ENCODE peak calls at places on chromosome 17, in four cellular contexts. D is A549, X is SK-N-SH, F is HepG2. G is an unnamed sample.

GRCh38 chr17:35449371-35449931 is 885 bp upstream of the SLFN13 start:
- DNase-seq in D (no peak), F (no peak), X (peak; percentile 11), G (no peak)

GRCh38 chr17:37064166-37064565 is 115.4 kb downstream of the AATF start:
- DNase-seq in X (peak; percentile 46), F (no peak), D (no peak), G (no peak)

GRCh38 chr17:18933102-18934058 is 18.6 kb upstream of the SLC5A10 start:
- DNase-seq in D (no peak), X (no peak), F (no peak), G (no peak)

GRCh38 chr17:7629939-7630571 is at the start of gene SHBG:
- DNase-seq in F (no peak), D (no peak), X (no peak), G (no peak)

GRCh38 chr17:41735744-41736143 is 1.3 kb upstream of the HAP1 start:
- DNase-seq in D (no peak), X (no peak), F (no peak), G (no peak)

GRCh38 chr17:4480929-4481898 is 17.5 kb upstream of the SPNS2 start:
- DNase-seq in X (no peak), D (no peak), F (no peak), G (no peak)

GRCh38 chr17:65941500-65941899 is 250.4 kb downstream of the CEP112 start:
- DNase-seq in F (no peak), X (no peak), D (no peak), G (no peak)

GRCh38 chr17:15409721-15410247 is 57.6 kb downstream of the CDRT4 start:
- DNase-seq in D (no peak), F (no peak), X (no peak), G (no peak)

GRCh38 chr17:31404028-31404949 is 12.8 kb downstream of the RAB11FIP4 start:
- DNase-seq in D (no peak), F (no peak), X (no peak), G (no peak)

GRCh38 chr17:4397840-4398239 is 31.4 kb upstream of the UBE2G1 start:
- DNase-seq in D (no peak), F (no peak), X (no peak), G (no peak)

GRCh38 chr17:3968017-3968416 is 3.8 kb upstream of the ATP2A3 start:
- DNase-seq in F (no peak), X (no peak), D (no peak), G (no peak)

GRCh38 chr17:61635913-61636432 is 45.0 kb upstream of the NACA2 start:
- DNase-seq in F (peak; percentile 62), D (no peak), X (peak; percentile 28), G (peak; percentile 35)

GRCh38 chr17:16406742-16407674 is 8.4 kb upstream of the TRPV2 start:
- DNase-seq in F (no peak), X (peak; percentile 88), D (peak; percentile 58), G (peak; percentile 43)

GRCh38 chr17:864315-864714 is 82.2 kb downstream of the MRM3 start:
- DNase-seq in X (peak; percentile 53), F (no peak), D (no peak), G (no peak)

GRCh38 chr17:18026408-18026776 is 12.6 kb downstream of the ATPAF2 start:
- DNase-seq in F (no peak), X (peak; percentile 68), D (no peak), G (no peak)

GRCh38 chr17:5419356-5419958 is at the start of gene NUP88:
- DNase-seq in D (peak; percentile 99), X (peak; percentile 96), F (peak; percentile 97), G (peak; percentile 94)

GRCh38 chr17:43713494-43714162 is 45.0 kb downstream of the SOST start:
- DNase-seq in D (peak; percentile 76), X (peak; percentile 88), F (no peak), G (no peak)

GRCh38 chr17:1785925-1786324 is 24.1 kb downstream of the SERPINF1 start:
- DNase-seq in D (no peak), X (no peak), F (no peak), G (no peak)

GRCh38 chr17:65730711-65731169 is 169.3 kb upstream of the AXIN2 start:
- DNase-seq in F (no peak), X (no peak), D (no peak), G (no peak)

GRCh38 chr17:39134878-39135277 is 16.6 kb downstream of the PLXDC1 start:
- DNase-seq in X (no peak), F (no peak), D (no peak), G (no peak)

GRCh38 chr17:45646288-45646988 is 137.7 kb upstream of the CRHR1 start:
- DNase-seq in F (peak; percentile 27), X (no peak), D (no peak), G (no peak)
- TF ChIP-seq PBX3 in F (no peak), X (no peak), D (no peak), G (no peak)

GRCh38 chr17:40399185-40399584 is 18.5 kb downstream of the TOP2A start:
- DNase-seq in F (peak; percentile 74), D (peak; percentile 67), X (peak; percentile 48), G (no peak)
- TF ChIP-seq PBX3 in F (no peak), D (no peak), X (no peak), G (no peak)

DNA sequence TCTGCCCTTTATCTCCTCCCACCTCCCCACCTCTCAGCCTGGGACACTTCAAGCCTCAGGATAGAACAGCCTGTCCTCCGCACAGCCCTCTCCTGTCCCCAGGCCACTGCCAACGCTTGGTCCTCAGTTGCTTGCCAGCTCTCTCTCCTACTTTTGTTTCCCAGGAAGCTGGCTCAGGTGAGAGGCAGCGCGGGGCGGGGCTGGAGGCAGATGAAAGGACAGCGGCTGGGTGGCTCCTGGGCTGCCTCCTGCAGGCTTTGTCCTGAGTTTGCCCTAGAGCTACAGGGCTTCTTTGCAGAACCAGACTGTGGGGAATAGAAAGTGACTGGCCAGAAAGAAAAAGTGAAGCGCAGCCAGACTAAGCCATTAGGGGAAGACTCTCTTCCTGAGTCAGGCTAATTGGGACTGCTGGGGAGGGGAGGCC is 48.2 kb upstream of the CDC42EP4 start:
- DNase-seq in X (peak; percentile 63), D (no peak), F (peak; percentile 72), G (no peak)
- TF ChIP-seq PBX3 in X (no peak), D (no peak), F (no peak), G (no peak)

DNA sequence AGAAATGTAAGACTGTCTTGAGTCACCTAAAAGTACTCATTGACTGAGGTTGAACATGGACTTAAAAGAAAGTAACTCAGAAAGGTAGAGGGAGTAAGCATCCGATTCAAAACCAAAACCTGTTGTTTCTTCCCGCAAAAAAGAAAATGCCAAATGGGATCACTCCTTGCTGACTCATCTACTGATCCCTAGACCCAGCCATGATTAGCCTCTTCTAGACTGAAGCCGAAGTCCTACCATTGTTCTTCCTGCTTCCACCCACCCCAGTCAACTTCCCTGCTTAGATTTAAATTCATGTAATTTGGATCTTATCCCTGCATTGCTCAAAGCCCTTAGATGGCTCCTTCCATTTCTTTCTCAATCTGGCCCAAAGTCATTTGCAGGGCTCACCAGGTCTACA is 760.5 kb upstream of the SOX9 start:
- DNase-seq in F (no peak), D (no peak), X (no peak), G (no peak)
- TF ChIP-seq PBX3 in F (no peak), D (no peak), X (no peak), G (no peak)

GRCh38 chr17:78862073-78863023 is 21.7 kb upstream of the USP36 start:
- DNase-seq in X (no peak), D (peak; percentile 87), F (peak; percentile 62), G (no peak)
- TF ChIP-seq PBX3 in X (peak; percentile 34), D (no peak), F (no peak), G (no peak)

GRCh38 chr17:50935201-50936124 is 69.3 kb upstream of the TOB1 start:
- DNase-seq in F (peak; percentile 63), X (no peak), D (peak; percentile 97), G (no peak)
- TF ChIP-seq PBX3 in F (no peak), X (no peak), D (peak; percentile 66), G (no peak)

DNA sequence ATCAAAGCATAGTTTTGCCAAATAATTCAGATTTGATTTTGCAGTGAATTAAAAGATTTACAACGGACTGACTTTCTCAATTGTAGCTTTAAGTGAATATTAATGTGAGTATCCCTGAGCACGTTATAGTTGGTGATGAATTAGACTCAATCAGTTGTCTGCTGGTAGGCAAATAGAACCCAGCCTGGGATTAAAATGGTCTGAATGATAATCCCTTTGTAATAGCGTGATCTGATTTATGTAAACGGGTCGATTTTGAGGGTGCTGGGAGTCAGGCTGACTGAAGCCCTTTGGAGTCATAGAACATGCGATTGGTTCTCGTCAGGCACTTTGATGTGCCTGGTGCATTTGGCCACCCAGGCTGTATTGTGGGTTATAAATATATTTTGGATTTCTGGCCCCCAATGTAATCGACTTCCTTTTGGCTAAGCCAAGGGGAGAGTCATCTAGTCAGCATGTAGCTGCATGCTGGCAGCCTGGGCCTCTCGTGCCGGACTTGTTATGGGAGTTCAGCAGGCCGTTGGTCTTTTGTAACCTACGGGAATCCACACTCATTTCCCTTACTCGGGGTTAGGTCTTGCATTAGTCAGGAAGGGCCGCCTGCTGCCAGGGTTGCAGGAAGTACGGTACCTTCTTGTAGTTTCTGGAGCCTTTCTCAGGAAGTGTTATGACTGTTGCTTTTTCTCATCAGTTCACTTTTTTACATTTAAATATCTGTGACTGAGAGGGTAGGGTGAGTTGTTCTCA is 5.4 kb downstream of the PGS1 start:
- DNase-seq in F (no peak), X (no peak), D (no peak), G (peak; percentile 74)
- TF ChIP-seq PBX3 in F (no peak), X (no peak), D (no peak), G (no peak)

DNA sequence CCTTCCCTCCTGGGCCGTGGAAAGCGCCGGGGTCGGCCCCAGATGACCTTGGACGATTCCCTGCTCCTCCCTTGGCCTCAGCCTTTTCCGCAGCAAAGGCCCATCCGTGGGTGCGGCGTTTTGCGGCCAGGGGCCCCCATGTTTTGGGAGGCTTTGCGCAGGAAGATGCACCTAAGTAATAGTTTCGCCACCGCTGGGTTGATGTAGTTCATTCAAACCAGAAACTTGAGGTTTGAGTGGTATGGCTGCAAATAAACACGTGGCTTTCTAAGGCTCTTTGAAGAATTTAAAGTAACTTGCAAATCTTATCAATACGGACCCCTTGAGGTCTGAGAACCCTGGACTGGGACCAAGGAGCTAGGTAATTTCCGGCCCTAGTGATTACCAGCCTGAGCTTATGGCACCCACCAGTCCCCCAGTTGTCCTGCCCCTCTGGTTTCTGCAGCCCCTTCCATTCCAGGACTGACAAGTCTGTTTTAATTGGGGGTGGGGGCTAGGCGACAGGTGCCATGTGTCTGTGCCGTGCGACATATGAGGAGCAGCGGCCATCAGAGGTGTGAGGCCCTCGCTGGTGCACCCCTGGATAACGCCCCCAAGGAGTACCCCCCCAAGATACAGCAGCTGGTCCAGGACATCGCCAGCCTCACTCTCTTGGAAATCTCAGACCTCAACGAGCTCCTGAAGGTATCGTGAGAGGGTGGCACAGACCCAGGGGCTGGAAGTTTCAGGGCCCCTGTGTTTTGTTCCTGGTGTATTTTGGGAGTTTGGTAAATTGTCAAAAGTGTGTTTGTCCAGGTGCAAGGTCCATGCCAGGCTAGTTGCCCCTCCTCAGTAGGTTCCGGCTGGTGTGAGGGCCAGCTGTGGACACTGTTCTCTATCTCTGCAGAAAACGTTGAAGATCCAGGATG is 834 bp downstream of the MRPL12 start:
- DNase-seq in X (no peak), D (no peak), F (no peak), G (no peak)
- TF ChIP-seq PBX3 in X (no peak), D (no peak), F (no peak), G (no peak)

GRCh38 chr17:10001296-10001904 is 96.3 kb upstream of the RCVRN start:
- DNase-seq in X (no peak), F (no peak), D (no peak), G (no peak)

GRCh38 chr17:9999948-10000695 is 95.1 kb upstream of the RCVRN start:
- DNase-seq in F (no peak), D (no peak), X (no peak), G (peak; percentile 58)

GRCh38 chr17:9998060-9998459 is 93.0 kb upstream of the RCVRN start:
- DNase-seq in X (no peak), F (no peak), D (no peak), G (no peak)

GRCh38 chr17:10003705-10004104 is 98.6 kb upstream of the RCVRN start:
- DNase-seq in D (no peak), X (no peak), F (no peak), G (no peak)
- TF ChIP-seq PBX3 in D (no peak), X (no peak), F (no peak), G (no peak)